ENCODE peak calls at places on chromosome 13, in five cellular contexts. Y is spleen, F is cardiac muscle cell, N is ascending aorta, W is left lung. P is an unnamed sample.

GRCh38 chr13:46389985-46390384 is 2.9 kb upstream of the RUBCNL start:
- DNase-seq in F (no peak), N (no peak), Y (peak; percentile 84), W (no peak), P (peak; percentile 36)

GRCh38 chr13:63517376-63517775 is 2101.7 kb upstream of the PCDH20 start:
- DNase-seq in F (no peak), N (no peak), W (no peak), Y (no peak), P (no peak)

GRCh38 chr13:79309690-79310089 is 96.4 kb downstream of the RBM26 start:
- DNase-seq in Y (no peak), F (no peak), N (no peak), W (no peak), P (no peak)

GRCh38 chr13:93268327-93269028 is 41.9 kb downstream of the GPC6 start:
- DNase-seq in W (no peak), Y (no peak), N (no peak), F (peak; percentile 61), P (no peak)

GRCh38 chr13:113078895-113079720 is 26.5 kb upstream of the F7 start:
- DNase-seq in F (no peak), Y (peak; percentile 54), N (no peak), W (peak; percentile 57), P (no peak)

GRCh38 chr13:23621316-23621645 is 51.1 kb downstream of the TNFRSF19 start:
- DNase-seq in N (no peak), W (no peak), Y (no peak), F (no peak), P (no peak)

GRCh38 chr13:22168437-22168836 is 497.6 kb downstream of the FGF9 start:
- DNase-seq in W (peak; percentile 58), Y (no peak), N (no peak), F (no peak), P (no peak)

GRCh38 chr13:45441633-45442032 is 23.1 kb upstream of the COG3 start:
- DNase-seq in Y (no peak), N (no peak), W (no peak), F (peak; percentile 20), P (no peak)

GRCh38 chr13:106629068-106629712 is 61.3 kb upstream of the ARGLU1 start:
- DNase-seq in F (no peak), Y (no peak), N (no peak), W (no peak), P (no peak)

GRCh38 chr13:45055198-45055901 is 65.0 kb upstream of the GTF2F2 start:
- DNase-seq in F (peak; percentile 85), W (no peak), Y (no peak), N (no peak), P (peak; percentile 29)

GRCh38 chr13:80989770-80990169 is 648.8 kb upstream of the SPRY2 start:
- DNase-seq in N (no peak), Y (no peak), F (no peak), W (no peak), P (no peak)

GRCh38 chr13:44583126-44583525 is 7.0 kb upstream of the TSC22D1 start:
- DNase-seq in F (no peak), N (no peak), Y (no peak), W (no peak), P (no peak)

GRCh38 chr13:90834700-90835099 is 512.8 kb upstream of the MIR17HG start:
- DNase-seq in Y (no peak), N (no peak), F (no peak), W (no peak), P (no peak)

GRCh38 chr13:111484129-111484925 is 163.9 kb downstream of the TEX29 start:
- DNase-seq in Y (no peak), W (peak; percentile 66), N (no peak), F (no peak), P (no peak)

GRCh38 chr13:113114511-113115362 is 7.9 kb upstream of the F10 start:
- DNase-seq in F (no peak), Y (peak; percentile 59), N (no peak), W (peak; percentile 70), P (no peak)

GRCh38 chr13:112651306-112651705 is 38.5 kb upstream of the ATP11A start:
- DNase-seq in W (no peak), F (peak; percentile 87), N (no peak), Y (no peak), P (no peak)

GRCh38 chr13:110387451-110388140 is 80.5 kb downstream of the COL4A2 start:
- DNase-seq in W (peak; percentile 64), Y (no peak), F (peak; percentile 59), N (peak; percentile 65), P (no peak)

GRCh38 chr13:77678691-77679090 is 18.8 kb upstream of the SLAIN1 start:
- DNase-seq in F (no peak), N (no peak), W (no peak), Y (no peak), P (no peak)

GRCh38 chr13:83829800-83830199 is 52.5 kb downstream of the SLITRK1 start:
- DNase-seq in W (no peak), F (no peak), Y (no peak), N (no peak), P (no peak)

GRCh38 chr13:97329331-97329730 is 104.6 kb upstream of the RAP2A start:
- DNase-seq in N (no peak), F (peak; percentile 58), Y (no peak), W (no peak), P (no peak)

GRCh38 chr13:108268713-108269112 is 805 bp upstream of the TNFSF13B start:
- DNase-seq in W (no peak), F (no peak), Y (no peak), N (no peak), P (peak; percentile 8)

GRCh38 chr13:25733696-25734435 is 317.9 kb downstream of the SHISA2 start:
- DNase-seq in N (no peak), F (no peak), Y (no peak), W (no peak), P (no peak)

GRCh38 chr13:76886005-76886291 is 257 bp downstream of the KCTD12 start:
- DNase-seq in N (no peak), F (no peak), Y (no peak), W (no peak), P (no peak)

GRCh38 chr13:77207943-77208342 is 119.0 kb downstream of the MYCBP2 start:
- DNase-seq in Y (no peak), N (no peak), W (no peak), F (peak; percentile 60), P (no peak)

GRCh38 chr13:102682727-102683126 is 12.1 kb downstream of the METTL21C start:
- DNase-seq in F (no peak), W (no peak), Y (no peak), N (no peak), P (no peak)

GRCh38 chr13:98103942-98104880 is 38.7 kb upstream of the FARP1 start:
- DNase-seq in N (no peak), Y (no peak), F (no peak), W (no peak), P (no peak)

GRCh38 chr13:113105032-113105993 is at the start of gene F7:
- DNase-seq in N (no peak), W (peak; percentile 48), F (no peak), Y (no peak), P (peak; percentile 65)

GRCh38 chr13:28658796-28659610 is at the start of gene POMP:
- DNase-seq in W (peak; percentile 98), N (peak; percentile 72), F (peak; percentile 98), Y (peak; percentile 99), P (peak; percentile 89)

GRCh38 chr13:28657784-28658538 is 969 bp upstream of the POMP start:
- DNase-seq in F (peak; percentile 46), W (no peak), Y (no peak), N (no peak), P (peak; percentile 11)

GRCh38 chr13:28655566-28655965 is 3.4 kb upstream of the POMP start:
- DNase-seq in W (no peak), Y (no peak), F (peak; percentile 46), N (no peak), P (no peak)

GRCh38 chr13:28659611-28659970 is 661 bp downstream of the POMP start:
- DNase-seq in W (no peak), Y (no peak), F (peak; percentile 72), N (no peak), P (peak; percentile 23)

DNA sequence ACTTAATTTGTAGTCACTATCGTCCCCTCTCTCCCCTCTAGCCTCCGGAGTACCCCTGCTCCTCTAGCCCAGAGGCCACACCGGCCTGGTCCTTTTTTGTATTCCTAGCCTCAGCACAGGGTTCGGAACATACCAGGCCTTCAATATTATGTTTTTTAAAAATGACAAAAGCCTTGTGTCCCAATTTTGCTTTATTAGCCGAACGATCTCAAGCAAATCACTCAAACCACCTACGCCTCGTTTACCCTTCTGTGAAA is 463 bp upstream of the POMP start:
- DNase-seq in F (peak; percentile 24), N (no peak), W (no peak), Y (no peak), P (no peak)
- H3K4me1 ChIP-seq in F (peaks cover 15% of the 10 kb centered on the region), N (peaks cover 30% of the 10 kb centered on the region), W (peaks cover 54% of the 10 kb centered on the region), Y (peaks cover 40% of the 10 kb centered on the region), P (peaks cover 9% of the 10 kb centered on the region)

DNA sequence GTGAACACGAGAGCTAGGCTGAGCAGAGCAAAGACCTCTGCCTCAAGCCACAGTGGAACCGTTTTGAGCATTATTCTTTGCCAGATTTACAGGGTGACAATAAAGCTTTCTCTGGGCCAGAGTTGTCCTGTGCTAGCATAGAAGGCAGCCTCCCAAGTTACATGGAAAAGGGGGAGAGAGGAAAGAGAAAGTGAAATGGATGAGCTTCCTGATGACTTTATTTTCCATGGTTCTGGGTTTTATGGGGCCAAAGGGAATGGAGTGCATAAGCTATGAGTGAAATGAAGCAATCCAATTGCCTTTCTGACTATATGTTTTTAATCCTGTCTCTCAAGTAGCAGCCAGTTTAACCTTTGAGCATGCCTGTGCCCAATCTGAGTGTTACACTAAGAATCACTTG is 428.4 kb downstream of the COG6 start:
- DNase-seq in Y (no peak), N (no peak), F (no peak), W (no peak), P (no peak)
- H3K4me1 ChIP-seq in Y (no peaks in the 10 kb centered on the region), N (no peaks in the 10 kb centered on the region), F (peaks cover 3% of the 10 kb centered on the region), W (no peaks in the 10 kb centered on the region), P (no peaks in the 10 kb centered on the region)

GRCh38 chr13:51280379-51280940 is 58.3 kb downstream of the FAM124A start:
- DNase-seq in N (no peak), Y (no peak), F (no peak), W (peak; percentile 51), P (no peak)

GRCh38 chr13:51276684-51277083 is 54.5 kb downstream of the FAM124A start:
- DNase-seq in F (peak; percentile 38), N (no peak), W (no peak), Y (no peak), P (peak; percentile 44)

GRCh38 chr13:51275101-51275500 is 52.9 kb downstream of the FAM124A start:
- DNase-seq in Y (no peak), W (no peak), N (no peak), F (no peak), P (no peak)

GRCh38 chr13:51278426-51279130 is 56.4 kb downstream of the FAM124A start:
- DNase-seq in N (no peak), W (no peak), Y (no peak), F (no peak), P (no peak)

GRCh38 chr13:51277943-51278342 is 55.7 kb downstream of the FAM124A start:
- DNase-seq in N (no peak), W (no peak), Y (no peak), F (no peak), P (no peak)
- H3K4me1 ChIP-seq in N (no peaks in the 10 kb centered on the region), W (no peaks in the 10 kb centered on the region), Y (no peaks in the 10 kb centered on the region), F (no peaks in the 10 kb centered on the region), P (no peaks in the 10 kb centered on the region)

DNA sequence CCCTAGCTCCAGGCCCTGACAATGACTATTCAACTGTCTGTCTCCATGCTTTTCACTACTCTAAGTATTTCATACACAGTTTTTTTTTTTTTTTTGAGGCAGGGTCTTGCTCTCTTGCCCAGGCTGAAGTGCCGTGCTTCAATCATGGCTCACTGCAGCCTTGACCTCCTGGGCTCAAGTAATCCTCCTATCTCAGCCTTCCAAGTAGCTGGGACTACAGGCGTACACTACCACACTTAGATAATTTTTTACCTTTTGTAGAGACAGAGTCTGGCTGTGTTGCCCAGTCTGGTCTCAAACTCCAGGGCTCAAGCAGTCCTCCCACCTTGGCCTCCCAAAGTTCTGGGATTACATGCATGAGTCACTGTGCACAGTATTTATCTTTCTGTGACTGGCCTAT is 815.4 kb downstream of the DACH1 start:
- DNase-seq in W (no peak), F (no peak), N (no peak), Y (no peak), P (no peak)
- H3K4me1 ChIP-seq in W (no peaks in the 10 kb centered on the region), F (no peaks in the 10 kb centered on the region), N (no peaks in the 10 kb centered on the region), Y (no peaks in the 10 kb centered on the region), P (no peaks in the 10 kb centered on the region)